ENCODE peak calls at places on chromosomes 6 and 20, in seven cellular contexts. Z, V, J, G, K, Q and L are unnamed samples.

GRCh38 chr20:33908351-33908750 is 85.4 kb upstream of the RALY start:
- ATAC-seq in K (no peak), V (peak; percentile 42), G (no peak), Q (no peak), J (no peak), Z (no peak), L (no peak)

GRCh38 chr20:61886721-61887658 is 178.7 kb downstream of the TAF4 start:
- ATAC-seq in V (peak; percentile 25), Z (peak; percentile 49), J (no peak), Q (peak; percentile 44), K (peak; percentile 36), G (peak; percentile 67), L (peak; percentile 36)

GRCh38 chr6:48135352-48136084 is 24.5 kb upstream of the PTCHD4 start:
- ATAC-seq in K (no peak), J (no peak), V (no peak), Z (no peak), Q (no peak), G (no peak), L (peak; percentile 59)

GRCh38 chr6:14422917-14423316 is 305.3 kb downstream of the CD83 start:
- ATAC-seq in V (no peak), Z (no peak), G (no peak), J (no peak), Q (no peak), K (no peak), L (no peak)

GRCh38 chr6:111925296-111925695 is 52.0 kb upstream of the FYN start:
- ATAC-seq in V (no peak), Z (peak; percentile 75), K (no peak), G (peak; percentile 89), Q (no peak), J (no peak), L (no peak)

GRCh38 chr6:53439556-53439955 is 90.8 kb upstream of the ELOVL5 start:
- ATAC-seq in V (peak; percentile 71), G (no peak), K (no peak), Z (no peak), J (no peak), Q (no peak), L (no peak)

GRCh38 chr6:27205375-27206278 is 41.9 kb upstream of the PRSS16 start:
- ATAC-seq in Z (no peak), V (no peak), G (peak; percentile 61), K (no peak), J (no peak), Q (no peak), L (no peak)

GRCh38 chr6:112831022-112831421 is 483.9 kb downstream of the RFPL4B start:
- ATAC-seq in J (no peak), Q (no peak), G (no peak), V (no peak), Z (no peak), K (no peak), L (no peak)

GRCh38 chr6:43800746-43801488 is 30.9 kb downstream of the VEGFA start:
- ATAC-seq in J (no peak), Z (no peak), G (no peak), Q (no peak), V (no peak), K (no peak), L (no peak)

GRCh38 chr6:112562348-112563220 is 215.5 kb downstream of the RFPL4B start:
- ATAC-seq in G (no peak), Q (no peak), Z (no peak), K (peak; percentile 25), V (peak; percentile 76), J (no peak), L (no peak)

GRCh38 chr6:135231469-135231844 is 50.3 kb downstream of the MYB start:
- ATAC-seq in G (peak; percentile 71), K (no peak), Q (peak; percentile 76), Z (peak; percentile 88), V (no peak), J (no peak), L (no peak)

GRCh38 chr6:117666881-117667280 is 8.4 kb upstream of the NUS1 start:
- ATAC-seq in G (no peak), K (no peak), Z (no peak), J (no peak), V (no peak), Q (no peak), L (no peak)

GRCh38 chr6:32627831-32628230 is 9.4 kb upstream of the HLA-DQA1 start:
- ATAC-seq in Z (peak; percentile 45), K (peak; percentile 90), J (no peak), Q (peak; percentile 71), V (no peak), G (no peak), L (no peak)

GRCh38 chr6:3701631-3702030 is 49.9 kb downstream of the PXDC1 start:
- ATAC-seq in K (no peak), J (no peak), Z (no peak), Q (no peak), V (no peak), G (no peak), L (no peak)